ENCODE peak calls at places on chromosomes 16 and 17, in six cellular contexts. D is MCF 10A, F is B cell, G is AG10803, Y is A549, X is fibroblast of mammary gland. I is an unnamed sample.

GRCh38 chr16:51009359-51009758 is 141.7 kb downstream of the SALL1 start:
- DNase-seq in Y (no peak), G (no peak), X (no peak), D (no peak), F (no peak), I (no peak)

GRCh38 chr17:66406701-66407644 is 104.6 kb downstream of the PRKCA start:
- DNase-seq in F (no peak), X (no peak), Y (no peak), D (no peak), G (no peak), I (no peak)

GRCh38 chr17:51682115-51682514 is 421.8 kb downstream of the UTP18 start:
- DNase-seq in X (no peak), Y (no peak), D (no peak), F (no peak), G (no peak), I (no peak)

GRCh38 chr17:78111727-78112507 is 16.6 kb downstream of the TMC6 start:
- DNase-seq in D (no peak), F (no peak), G (no peak), Y (no peak), X (no peak), I (no peak)

GRCh38 chr16:49463529-49463928 is 89.9 kb downstream of the C16orf78 start:
- DNase-seq in G (no peak), Y (no peak), D (no peak), F (peak; percentile 66), X (no peak), I (no peak)

GRCh38 chr17:17350491-17351355 is 47.5 kb downstream of the NT5M start:
- DNase-seq in D (no peak), F (no peak), Y (no peak), X (peak; percentile 39), G (no peak), I (no peak)

GRCh38 chr17:4449736-4450135 is 16.0 kb downstream of the SPNS3 start:
- DNase-seq in D (no peak), F (no peak), Y (no peak), X (peak; percentile 4), G (no peak), I (no peak)

GRCh38 chr17:18966831-18967624 is 15.1 kb downstream of the SLC5A10 start:
- DNase-seq in Y (no peak), F (no peak), G (peak; percentile 17), X (peak; percentile 19), D (no peak), I (no peak)

GRCh38 chr16:49465661-49466528 is 92.3 kb downstream of the C16orf78 start:
- DNase-seq in F (no peak), G (no peak), Y (no peak), X (no peak), D (no peak), I (no peak)

GRCh38 chr16:51337662-51338061 is 186.6 kb upstream of the SALL1 start:
- DNase-seq in F (no peak), D (peak; percentile 5), Y (no peak), G (no peak), X (no peak), I (no peak)

GRCh38 chr16:9596788-9597187 is 505.3 kb downstream of the HAPSTR1 start:
- DNase-seq in D (no peak), F (no peak), X (no peak), G (no peak), Y (no peak), I (no peak)

GRCh38 chr16:87150359-87151280 is 166.6 kb downstream of the C16orf95 start:
- DNase-seq in X (no peak), Y (no peak), F (no peak), G (no peak), D (no peak), I (no peak)

GRCh38 chr17:82236142-82236971 is 7.5 kb downstream of the SLC16A3 start:
- DNase-seq in F (peak; percentile 56), D (peak; percentile 74), G (no peak), Y (peak; percentile 79), X (peak; percentile 61), I (no peak)

GRCh38 chr17:62565817-62566216 is 61.7 kb upstream of the MRC2 start:
- DNase-seq in D (peak; percentile 35), G (peak; percentile 74), F (no peak), X (peak; percentile 85), Y (peak; percentile 47), I (no peak)

GRCh38 chr17:66422181-66422580 is 119.8 kb downstream of the PRKCA start:
- DNase-seq in D (no peak), Y (peak; percentile 33), G (peak; percentile 39), X (no peak), F (no peak), I (no peak)

GRCh38 chr17:7177210-7177953 is 1.8 kb downstream of the ASGR1 start:
- DNase-seq in G (peak; percentile 40), Y (peak; percentile 72), D (peak; percentile 66), F (peak; percentile 70), X (peak; percentile 55), I (peak; percentile 37)

GRCh38 chr17:57456622-57457021 is 200.3 kb downstream of the MSI2 start:
- DNase-seq in X (no peak), D (no peak), Y (no peak), G (peak; percentile 57), F (no peak), I (no peak)

GRCh38 chr16:24769806-24770205 is 40.4 kb downstream of the TNRC6A start:
- DNase-seq in G (peak; percentile 72), X (peak; percentile 33), Y (no peak), F (no peak), D (no peak), I (peak; percentile 15)

GRCh38 chr16:82987767-82988166 is 361.0 kb downstream of the CDH13 start:
- DNase-seq in X (peak; percentile 29), G (no peak), Y (no peak), F (no peak), D (peak; percentile 51), I (no peak)

GRCh38 chr16:5709889-5710288 is 612.3 kb upstream of the EEF2KMT start:
- DNase-seq in X (no peak), F (no peak), Y (no peak), G (no peak), D (peak; percentile 0), I (no peak)

GRCh38 chr16:68072038-68072695 is 13.0 kb upstream of the NFATC3 start:
- DNase-seq in Y (peak; percentile 60), X (peak; percentile 89), F (no peak), D (peak; percentile 86), G (peak; percentile 59), I (no peak)

GRCh38 chr16:19980866-19981265 is 92.8 kb downstream of the GPR139 start:
- DNase-seq in G (no peak), D (peak; percentile 6), X (peak; percentile 0), Y (peak; percentile 39), F (no peak), I (no peak)
- TF ChIP-seq CTCF in G (peak; percentile 27), D (peak; percentile 32), X (peak; percentile 20), Y (peak; percentile 37), F (no peak), I (peak; percentile 37)

DNA sequence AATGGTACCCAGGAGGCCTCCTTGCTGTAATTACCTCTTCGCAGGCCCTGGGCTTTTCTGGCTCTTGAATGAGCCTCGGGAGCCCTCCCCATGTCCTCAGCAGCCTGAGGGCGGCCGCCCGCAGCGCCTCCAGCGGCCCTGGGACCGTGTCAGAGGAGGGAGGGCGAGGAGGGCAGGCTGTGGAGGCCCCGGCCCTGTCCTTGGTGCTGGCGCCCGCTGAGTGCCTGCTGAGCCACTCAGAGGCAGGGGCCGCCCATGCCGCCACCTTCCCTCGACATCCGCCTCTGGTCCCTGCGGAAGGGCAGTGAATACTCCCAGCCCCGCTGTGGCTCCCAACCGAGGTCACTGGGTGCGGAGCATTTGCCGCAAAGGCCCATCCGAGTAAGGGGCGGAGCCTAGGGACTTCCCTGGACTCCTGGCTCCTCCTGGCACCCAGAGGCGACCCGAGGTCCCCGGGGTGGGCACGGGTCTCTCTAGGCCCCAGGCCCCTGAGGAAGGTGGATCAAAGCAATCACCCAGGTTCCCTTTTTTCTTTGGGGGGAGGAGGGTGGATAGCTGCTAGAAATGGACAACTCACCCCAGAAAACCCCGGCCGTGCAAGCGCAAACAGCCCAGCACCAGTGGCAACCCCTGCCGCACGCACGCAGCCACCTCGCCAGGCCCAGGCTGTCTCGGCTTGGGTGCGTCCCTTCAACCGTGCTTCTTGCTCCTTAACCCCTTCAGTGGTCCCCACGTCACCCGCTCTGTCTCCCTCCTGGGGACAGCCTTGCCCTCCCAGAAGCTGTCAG is 2.7 kb downstream of the RBFOX3 start:
- DNase-seq in G (no peak), Y (peak; percentile 27), D (no peak), F (no peak), X (peak; percentile 5), I (no peak)
- TF ChIP-seq CTCF in G (no peak), Y (no peak), D (no peak), F (no peak), X (no peak), I (peak; percentile 5)

DNA sequence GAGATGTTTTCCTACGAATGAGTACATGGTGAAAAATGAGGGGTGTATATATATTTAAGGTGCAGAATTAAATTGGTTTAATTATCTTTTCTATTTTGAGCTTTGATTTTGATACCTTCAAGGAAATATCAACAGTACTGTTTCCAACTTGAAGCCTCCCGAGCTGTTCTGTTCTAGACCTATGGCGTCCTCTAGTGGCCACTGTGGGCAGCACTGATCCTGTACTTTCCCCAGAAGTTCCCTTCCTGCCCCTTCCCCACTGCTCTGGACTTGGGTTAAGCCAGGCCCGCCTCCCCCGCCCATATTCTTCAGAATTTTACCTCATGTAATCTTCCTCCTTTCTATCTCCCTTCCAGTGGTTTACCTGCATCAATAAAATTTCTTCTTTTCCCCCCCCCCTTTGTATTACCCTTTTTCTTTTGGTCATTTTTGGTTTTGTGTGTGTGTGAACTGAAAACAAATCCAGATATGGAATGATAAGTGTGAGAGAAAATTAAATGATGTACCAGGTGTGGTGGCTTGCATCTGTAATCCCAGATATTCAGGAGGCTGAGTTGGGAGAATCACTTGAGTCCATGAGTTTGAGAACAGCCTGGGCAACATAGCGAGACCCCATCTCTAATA is 1643.5 kb downstream of the TP53TG3F start:
- DNase-seq in D (peak; percentile 2), F (no peak), G (no peak), Y (peak; percentile 9), X (no peak), I (no peak)
- TF ChIP-seq CTCF in D (peak; percentile 54), F (no peak), G (peak; percentile 4), Y (no peak), X (no peak), I (no peak)

DNA sequence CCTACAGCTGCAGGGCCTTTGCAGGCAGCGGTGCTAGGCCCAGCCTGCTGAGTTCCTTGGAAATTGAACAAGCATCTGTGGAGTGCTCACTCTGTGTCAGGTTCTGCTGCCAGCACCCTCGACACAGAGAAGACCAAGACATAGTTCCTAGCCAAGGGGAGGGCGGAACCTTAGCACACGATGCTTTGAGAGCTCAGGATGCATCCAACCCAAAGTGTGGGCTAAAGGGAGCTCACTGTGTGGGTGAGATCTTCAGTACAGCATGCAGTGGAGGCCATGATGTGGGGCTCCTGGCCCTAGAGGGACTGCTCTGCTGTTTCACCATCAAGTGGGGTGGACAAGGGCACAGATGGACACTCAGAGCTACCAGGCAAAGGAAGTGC is 27.7 kb downstream of the RMI2 start:
- DNase-seq in F (no peak), G (no peak), X (no peak), Y (no peak), D (no peak), I (no peak)
- TF ChIP-seq CTCF in F (no peak), G (no peak), X (no peak), Y (no peak), D (no peak), I (no peak)